ENCODE peak calls at places on chromosomes 5 and 9, in six cellular contexts. D is sigmoid colon, Z is progenitor cell of endocrine pancreas, B is lung, E is heart right ventricle, F is tibial nerve. I is an unnamed sample.

GRCh38 chr5:57221049-57221568 is 47.2 kb downstream of the GPBP1 start:
- DNase-seq in E (no peak), Z (no peak), D (no peak), B (no peak), F (no peak), I (no peak)

GRCh38 chr9:130479587-130479986 is 34.8 kb downstream of the ASS1 start:
- DNase-seq in B (no peak), E (no peak), Z (no peak), F (no peak), D (no peak), I (no peak)

GRCh38 chr9:38036359-38037084 is 32.5 kb downstream of the SHB start:
- DNase-seq in B (no peak), Z (no peak), E (no peak), D (peak), F (no peak), I (no peak)

GRCh38 chr5:148974638-148975330 is 88.1 kb downstream of the SH3TC2 start:
- DNase-seq in D (no peak), Z (no peak), E (no peak), B (no peak), F (no peak), I (no peak)

GRCh38 chr5:168057905-168058304 is 233.5 kb upstream of the WWC1 start:
- DNase-seq in Z (no peak), E (no peak), B (no peak), F (no peak), D (no peak), I (no peak)

GRCh38 chr5:76582252-76583162 is 40.7 kb downstream of the F2RL2 start:
- DNase-seq in B (no peak), E (no peak), D (no peak), Z (no peak), F (no peak), I (no peak)

GRCh38 chr5:52134013-52134650 is 653.6 kb upstream of the ITGA1 start:
- DNase-seq in F (no peak), Z (no peak), B (no peak), D (no peak), E (no peak), I (no peak)

GRCh38 chr9:61667559-61668121 is 477.8 kb downstream of the SPATA31A7 start:
- DNase-seq in D (peak), B (no peak), Z (no peak), E (no peak), F (no peak), I (peak)

GRCh38 chr9:96008502-96009222 is 133.2 kb downstream of the ERCC6L2 start:
- DNase-seq in F (no peak), D (no peak), B (no peak), E (no peak), Z (no peak), I (no peak)

GRCh38 chr9:1171541-1171940 is 121.4 kb downstream of the DMRT2 start:
- DNase-seq in E (no peak), Z (no peak), F (no peak), D (no peak), B (no peak), I (no peak)

GRCh38 chr5:51382759-51383493 is at the start of gene ISL1:
- DNase-seq in B (peak), F (no peak), E (no peak), Z (peak), D (peak), I (no peak)

GRCh38 chr9:96394832-96395496 is 11.5 kb upstream of the SLC35D2 start:
- DNase-seq in E (no peak), Z (no peak), B (no peak), D (no peak), F (no peak), I (peak)

GRCh38 chr5:39794511-39794910 is 369.7 kb upstream of the DAB2 start:
- DNase-seq in E (no peak), D (no peak), Z (no peak), F (no peak), B (no peak), I (no peak)

GRCh38 chr9:97570899-97571298 is 62.3 kb downstream of the TSTD2 start:
- DNase-seq in D (peak), F (no peak), Z (no peak), E (peak), B (no peak), I (no peak)

GRCh38 chr5:90877049-90877448 is 318.5 kb downstream of the ADGRV1 start:
- DNase-seq in B (no peak), F (no peak), Z (no peak), D (no peak), E (no peak), I (no peak)

GRCh38 chr9:84238652-84239051 is 101.9 kb downstream of the SLC28A3 start:
- DNase-seq in B (no peak), F (no peak), Z (no peak), D (no peak), E (no peak), I (no peak)
- TF ChIP-seq CTCF in B (no peak), F (no peak), Z (peak), D (no peak), E (no peak), I (peak)

GRCh38 chr5:120086081-120086480 is 378.0 kb upstream of the PRR16 start:
- DNase-seq in D (no peak), F (no peak), E (no peak), B (no peak), Z (no peak), I (no peak)

GRCh38 chr5:120083851-120084615 is 380.1 kb upstream of the PRR16 start:
- DNase-seq in Z (no peak), D (no peak), E (no peak), B (no peak), F (no peak), I (no peak)

GRCh38 chr5:120082316-120083068 is 381.6 kb upstream of the PRR16 start:
- DNase-seq in Z (no peak), E (no peak), D (no peak), B (no peak), F (no peak), I (no peak)
- TF ChIP-seq CTCF in Z (no peak), E (no peak), D (no peak), B (no peak), F (no peak), I (no peak)

GRCh38 chr9:22528485-22528884 is 81.9 kb downstream of the DMRTA1 start:
- DNase-seq in Z (no peak), D (no peak), F (no peak), E (no peak), B (no peak), I (no peak)
- TF ChIP-seq CTCF in Z (peak), D (no peak), F (peak), E (peak), B (no peak), I (peak)

DNA sequence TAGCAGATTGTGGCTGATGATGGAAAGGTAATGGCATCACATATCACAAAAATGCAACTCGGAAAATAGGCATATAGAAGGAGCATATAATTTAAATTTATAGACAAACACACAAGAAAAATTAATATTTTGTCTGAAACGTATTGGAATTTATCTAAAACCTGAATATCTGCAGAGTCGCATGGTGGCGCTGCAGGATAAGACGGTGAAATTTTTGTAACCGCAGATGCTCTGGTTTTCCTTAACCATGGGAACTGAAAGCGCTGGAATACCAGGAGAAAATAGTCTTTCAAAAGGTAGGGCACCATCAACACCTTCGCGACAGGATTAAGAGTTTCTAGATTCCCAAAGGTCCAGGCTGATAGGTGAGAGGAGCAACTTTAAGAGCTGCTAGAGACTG is 11.0 kb downstream of the PCDHB14 start:
- DNase-seq in F (no peak), Z (no peak), E (no peak), D (no peak), B (no peak), I (no peak)
- TF ChIP-seq CTCF in F (no peak), Z (no peak), E (peak), D (no peak), B (no peak), I (no peak)

DNA sequence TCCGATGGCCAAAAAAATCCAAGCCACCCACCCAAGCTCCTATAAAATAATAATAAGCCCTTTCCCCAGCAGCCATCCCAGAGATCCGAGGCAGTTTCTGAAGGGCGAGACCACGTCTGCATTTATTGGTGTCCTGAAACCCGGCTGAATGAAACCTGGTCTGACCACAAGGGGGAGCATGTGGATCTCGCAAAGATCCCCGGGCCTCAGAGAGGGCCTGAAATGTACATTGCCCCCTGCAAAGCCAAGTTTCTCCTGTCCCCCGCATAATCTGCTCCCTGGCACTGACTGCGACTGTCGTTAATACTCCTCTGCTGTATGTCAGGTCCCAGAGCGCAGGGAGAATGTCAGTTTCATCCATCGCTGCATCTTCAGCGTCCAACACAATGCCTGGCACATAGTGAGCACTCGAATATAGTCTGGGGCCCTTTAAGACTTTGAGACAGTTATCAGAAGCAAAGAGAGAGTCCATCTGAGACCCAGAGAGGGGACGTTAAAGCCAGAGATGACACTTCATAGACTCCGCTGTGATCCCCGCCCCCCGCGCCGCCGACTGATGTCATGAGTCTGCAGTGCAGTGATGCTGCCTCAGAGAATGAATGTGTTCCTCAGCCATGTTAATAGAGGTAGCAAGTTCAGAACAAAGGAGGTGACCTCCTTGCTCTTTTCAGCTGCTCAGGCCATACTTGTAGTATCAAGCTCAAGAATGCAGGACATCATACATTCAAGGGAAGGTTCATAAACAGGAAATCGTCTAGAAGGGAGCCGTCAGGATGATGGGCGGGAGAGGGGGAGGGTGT is 74.5 kb upstream of the BARHL1 start:
- DNase-seq in D (peak), B (peak), Z (peak), E (peak), F (peak), I (peak)
- TF ChIP-seq CTCF in D (peak), B (peak), Z (peak), E (peak), F (peak), I (peak)

GRCh38 chr9:13291718-13292117 is 12.2 kb upstream of the MPDZ start:
- DNase-seq in D (no peak), F (no peak), E (no peak), Z (no peak), B (no peak), I (no peak)
- TF ChIP-seq CTCF in D (no peak), F (no peak), E (no peak), Z (peak), B (no peak), I (peak)

GRCh38 chr5:181114284-181114843 is 16.6 kb downstream of the OR2V1 start:
- DNase-seq in B (no peak), D (no peak), Z (no peak), F (no peak), E (no peak), I (no peak)

GRCh38 chr5:181108578-181109165 is 22.3 kb downstream of the OR2V1 start:
- DNase-seq in D (no peak), E (no peak), Z (no peak), F (no peak), B (no peak), I (peak)

GRCh38 chr5:181109489-181110013 is 21.4 kb downstream of the OR2V1 start:
- DNase-seq in E (no peak), D (peak), B (no peak), Z (no peak), F (no peak), I (peak)

GRCh38 chr5:181107699-181108098 is 23.3 kb downstream of the OR2V1 start:
- DNase-seq in B (no peak), Z (no peak), D (no peak), E (no peak), F (no peak), I (peak)

GRCh38 chr5:181111010-181111409 is 20.0 kb downstream of the OR2V1 start:
- DNase-seq in F (no peak), E (no peak), D (no peak), B (no peak), Z (no peak), I (no peak)
- TF ChIP-seq CTCF in F (no peak), E (no peak), D (no peak), B (no peak), Z (no peak), I (no peak)

GRCh38 chr9:3455088-3455487 is 70.7 kb downstream of the RFX3 start:
- DNase-seq in F (no peak), B (no peak), Z (no peak), D (no peak), E (no peak), I (no peak)
- TF ChIP-seq CTCF in F (no peak), B (no peak), Z (no peak), D (no peak), E (no peak), I (no peak)

DNA sequence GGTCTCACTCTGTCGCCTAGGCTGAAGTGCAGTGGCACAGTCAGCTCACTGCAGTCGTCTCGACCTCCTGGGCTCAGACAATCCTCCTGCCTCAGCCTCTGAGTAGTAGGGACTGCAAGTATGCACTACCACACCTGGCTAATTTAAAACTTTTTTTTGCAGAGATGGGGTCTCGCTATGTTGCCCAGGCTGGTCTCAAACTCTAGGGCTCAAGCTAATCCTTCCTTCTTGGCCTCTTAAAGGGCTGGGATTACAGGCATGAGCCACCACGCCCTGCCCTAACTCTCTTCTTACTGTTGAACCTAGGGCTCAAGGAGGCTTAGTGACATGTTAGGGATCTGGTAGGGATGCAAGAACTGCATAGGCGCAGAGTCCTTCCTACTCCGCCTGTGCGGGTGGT is 65.3 kb downstream of the SNX30 start:
- DNase-seq in B (no peak), D (no peak), E (no peak), F (no peak), Z (no peak), I (no peak)
- TF ChIP-seq CTCF in B (no peak), D (no peak), E (no peak), F (no peak), Z (no peak), I (no peak)

DNA sequence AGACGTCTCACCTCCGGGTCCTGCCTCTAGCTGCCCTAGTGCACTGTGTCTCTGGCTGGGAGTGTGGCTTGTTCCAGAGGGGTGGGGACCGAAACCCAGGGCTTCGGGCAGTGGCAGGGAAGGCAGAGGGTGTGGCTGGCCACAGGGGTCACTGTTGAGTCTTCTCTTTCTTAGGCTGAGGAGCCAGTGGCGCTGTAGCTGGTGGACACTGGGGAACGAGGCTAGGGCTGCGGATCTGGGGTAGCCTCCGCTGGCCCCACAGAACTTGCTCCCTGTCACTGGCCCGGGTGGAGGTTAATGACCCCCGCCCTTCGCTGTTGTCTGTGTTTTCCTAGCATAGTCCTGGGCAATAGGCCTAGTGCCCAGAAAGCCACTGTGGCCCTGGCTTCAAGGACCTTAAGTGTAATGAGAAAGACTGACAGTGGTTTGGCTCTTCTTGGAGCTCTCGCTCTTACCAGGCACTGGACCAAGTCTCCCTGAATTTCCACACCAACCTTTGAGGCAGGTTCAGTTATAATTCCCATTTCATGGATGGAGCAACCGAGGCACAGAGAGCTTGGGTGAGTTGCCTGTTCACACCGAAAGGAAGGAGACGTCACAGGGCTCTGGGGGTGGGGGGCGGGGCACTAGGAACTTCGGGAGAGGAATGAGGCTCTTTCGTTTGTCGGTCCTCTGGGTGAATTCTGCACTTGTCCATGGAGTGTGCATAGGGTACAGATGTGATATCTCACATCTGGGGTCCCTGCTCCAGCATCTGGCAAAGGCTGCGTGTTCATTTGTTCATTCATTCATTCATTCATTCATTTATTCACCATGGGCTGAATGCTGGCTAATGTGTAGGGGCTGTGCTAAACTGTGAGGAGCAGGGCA is 4.8 kb upstream of the IER5L start:
- DNase-seq in D (no peak), Z (peak), F (no peak), B (no peak), E (peak), I (no peak)
- TF ChIP-seq CTCF in D (no peak), Z (peak), F (peak), B (no peak), E (peak), I (peak)